ENCODE peak calls at places on chromosome 14, in eight cellular contexts. I is fibroblast of pulmonary artery, O is left lung, Q is stomach, N is uterus, E is bronchial epithelial cell, V is AG09309, K is foreskin fibroblast. J is an unnamed sample.

GRCh38 chr14:52891800-52892199 is 59.0 kb downstream of the FERMT2 start:
- DNase-seq in O (no peak), E (no peak), I (no peak), V (no peak), K (no peak), Q (no peak), N (no peak), J (no peak)

GRCh38 chr14:34604990-34605389 is 25.0 kb downstream of the SNX6 start:
- DNase-seq in K (no peak), N (no peak), I (peak), Q (no peak), V (no peak), O (no peak), E (peak), J (peak)

GRCh38 chr14:26863736-26864135 is 265.9 kb upstream of the NOVA1 start:
- DNase-seq in N (no peak), K (peak), O (no peak), E (peak), Q (no peak), V (no peak), I (peak), J (peak)

GRCh38 chr14:90405101-90405500 is 8.3 kb downstream of the CALM1 start:
- DNase-seq in I (no peak), O (no peak), N (no peak), K (no peak), Q (no peak), E (no peak), V (no peak), J (no peak)

GRCh38 chr14:65462411-65462810 is 49.9 kb downstream of the FUT8 start:
- DNase-seq in E (peak), O (no peak), Q (no peak), N (no peak), V (peak), K (no peak), I (peak), J (peak)

GRCh38 chr14:102899516-102899900 is 23.0 kb upstream of the AMN start:
- DNase-seq in K (no peak), N (no peak), V (no peak), Q (no peak), I (no peak), E (no peak), O (no peak), J (no peak)

GRCh38 chr14:51490205-51490604 is 161.5 kb upstream of the FRMD6 start:
- DNase-seq in O (no peak), V (peak), N (no peak), K (peak), Q (no peak), E (peak), I (no peak), J (peak)

GRCh38 chr14:63493246-63493645 is 49.9 kb downstream of the PPP2R5E start:
- DNase-seq in V (no peak), I (peak), N (no peak), E (peak), Q (no peak), O (no peak), K (peak), J (peak)

GRCh38 chr14:90785876-90786450 is 30.3 kb downstream of the TTC7B start:
- DNase-seq in E (no peak), I (no peak), Q (no peak), K (no peak), N (no peak), O (no peak), V (no peak), J (no peak)

GRCh38 chr14:68771631-68772030 is 21.2 kb downstream of the ZFP36L1 start:
- DNase-seq in O (peak), Q (no peak), K (no peak), I (no peak), V (no peak), N (no peak), E (no peak), J (no peak)

GRCh38 chr14:93059917-93060545 is 55.7 kb downstream of the ITPK1 start:
- DNase-seq in K (no peak), O (peak), E (peak), N (no peak), V (no peak), Q (no peak), I (no peak), J (no peak)

GRCh38 chr14:34536951-34537676 is 2.4 kb downstream of the EAPP start:
- DNase-seq in N (no peak), E (no peak), K (no peak), Q (no peak), I (peak), V (no peak), O (no peak), J (peak)

GRCh38 chr14:69300601-69301221 is 40.8 kb downstream of the GALNT16 start:
- DNase-seq in K (no peak), V (no peak), E (no peak), I (no peak), O (no peak), Q (no peak), N (no peak), J (no peak)

GRCh38 chr14:93033039-93033982 is 82.4 kb downstream of the ITPK1 start:
- DNase-seq in O (no peak), I (no peak), K (no peak), E (peak), N (no peak), V (no peak), Q (no peak), J (no peak)

GRCh38 chr14:105485720-105486332 is 860 bp upstream of the CRIP1 start:
- DNase-seq in Q (no peak), O (no peak), K (no peak), E (no peak), I (no peak), V (no peak), N (no peak), J (no peak)

GRCh38 chr14:70808023-70808401 is 1.3 kb downstream of the MAP3K9 start:
- DNase-seq in E (peak), K (no peak), N (no peak), Q (peak), I (no peak), V (no peak), O (no peak), J (no peak)

GRCh38 chr14:86712176-86712575 is 1182.2 kb downstream of the FLRT2 start:
- DNase-seq in K (no peak), I (peak), Q (no peak), E (no peak), N (no peak), O (no peak), V (no peak), J (no peak)

GRCh38 chr14:33163109-33163508 is 224.4 kb downstream of the NPAS3 start:
- DNase-seq in Q (no peak), N (no peak), E (no peak), I (no peak), K (no peak), V (no peak), O (no peak), J (no peak)

GRCh38 chr14:33165144-33165925 is 226.7 kb downstream of the NPAS3 start:
- DNase-seq in N (no peak), O (no peak), K (no peak), I (peak), V (no peak), E (peak), Q (no peak), J (peak)

DNA sequence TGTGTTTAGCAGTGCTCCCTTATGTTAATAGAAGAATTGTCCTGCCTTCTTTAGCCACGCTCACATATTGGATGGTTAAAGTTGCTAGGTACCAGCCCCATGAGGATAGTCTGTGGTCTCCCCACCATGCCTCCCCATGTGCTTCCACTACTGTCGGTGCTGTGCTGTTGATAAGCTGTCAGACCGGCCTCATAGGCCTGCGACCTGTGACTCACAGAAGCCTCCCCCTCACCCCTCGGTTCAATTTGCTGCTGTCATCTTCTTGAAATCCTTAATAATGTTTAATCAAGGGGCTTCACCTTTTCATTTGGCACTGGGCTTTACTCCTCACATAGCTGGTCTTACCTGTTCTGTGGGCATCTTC is 227.2 kb downstream of the NPAS3 start:
- DNase-seq in E (no peak), I (no peak), V (no peak), K (no peak), N (no peak), O (no peak), Q (no peak), J (no peak)
- H3K4me3 ChIP-seq in E (no peak), I (no peak), V (no peak), K (no peak), N (no peak), O (no peak), Q (no peak), J (no peak)

GRCh38 chr14:101110729-101111619 is 207.5 kb upstream of the RTL1 start:
- DNase-seq in K (no peak), I (no peak), Q (peak), N (no peak), V (no peak), O (peak), E (no peak), J (no peak)

GRCh38 chr14:101111620-101112290 is 208.2 kb upstream of the RTL1 start:
- DNase-seq in E (no peak), K (no peak), Q (peak), N (no peak), O (peak), I (no peak), V (no peak), J (no peak)

GRCh38 chr14:101109981-101110728 is 206.6 kb upstream of the RTL1 start:
- DNase-seq in Q (peak), O (peak), I (no peak), N (no peak), V (no peak), E (no peak), K (no peak), J (no peak)

GRCh38 chr14:101108579-101109346 is 205.2 kb upstream of the RTL1 start:
- DNase-seq in O (no peak), I (no peak), K (no peak), N (no peak), E (no peak), V (no peak), Q (peak), J (no peak)

GRCh38 chr14:101109347-101109638 is 205.8 kb upstream of the RTL1 start:
- DNase-seq in E (no peak), V (no peak), N (no peak), I (no peak), K (no peak), O (no peak), Q (peak), J (no peak)
- H3K4me3 ChIP-seq in E (no peak), V (no peak), N (no peak), I (no peak), K (no peak), O (no peak), Q (no peak), J (no peak)

GRCh38 chr14:56004807-56005579 is 113.2 kb upstream of the PELI2 start:
- DNase-seq in N (peak), I (peak), K (peak), Q (peak), V (peak), O (no peak), E (peak), J (peak)
- H3K4me3 ChIP-seq in N (peak), I (peak), K (peak), Q (peak), V (peak), O (no peak), E (peak), J (peak)

GRCh38 chr14:23181946-23182345 is 1.5 kb downstream of the SLC7A8 start:
- DNase-seq in E (no peak), V (no peak), Q (no peak), I (no peak), N (no peak), O (no peak), K (no peak), J (no peak)
- H3K4me3 ChIP-seq in E (no peak), V (no peak), Q (peak), I (peak), N (peak), O (peak), K (peak), J (no peak)

DNA sequence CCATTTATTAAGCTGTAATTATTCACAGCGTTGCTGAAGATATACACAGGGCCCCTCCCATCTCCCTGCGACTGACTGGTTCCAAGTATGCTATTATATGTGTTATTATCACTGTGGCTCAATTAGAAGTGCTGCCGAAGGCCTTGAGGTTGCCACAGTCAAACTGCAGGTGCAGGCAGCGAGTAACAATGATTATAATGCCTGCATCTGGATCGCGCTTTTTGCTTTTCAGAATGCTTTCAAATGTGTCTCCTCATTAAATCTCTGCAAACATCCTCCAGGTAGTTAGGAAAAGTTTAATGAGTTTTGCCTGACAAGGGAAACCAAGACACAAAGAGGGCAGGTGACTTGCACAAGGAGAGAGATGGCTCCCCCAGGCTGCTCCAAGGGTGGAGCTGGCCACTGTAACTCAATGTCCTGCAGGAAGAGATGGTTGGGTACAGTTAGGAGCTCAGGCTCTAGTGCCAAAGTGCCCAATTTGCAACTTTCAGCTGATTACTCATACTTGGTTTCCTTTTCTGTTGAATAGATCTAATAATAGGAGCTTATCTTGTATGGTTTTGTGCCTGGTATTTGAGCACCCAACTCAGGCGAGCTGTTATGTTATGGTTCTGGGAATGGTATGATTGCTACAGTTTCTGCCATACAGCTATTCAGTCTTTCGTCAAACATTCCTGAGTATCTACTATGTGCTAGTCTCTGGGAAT is 1.7 kb upstream of the SYNE3 start:
- DNase-seq in K (no peak), N (no peak), Q (no peak), O (no peak), V (no peak), I (peak), E (peak), J (peak)
- H3K4me3 ChIP-seq in K (no peak), N (no peak), Q (no peak), O (no peak), V (no peak), I (no peak), E (no peak), J (no peak)

GRCh38 chr14:67577909-67578749 is 21.9 kb downstream of the PIGH start:
- DNase-seq in E (no peak), V (no peak), K (no peak), N (no peak), O (no peak), I (no peak), Q (no peak), J (no peak)
- H3K4me3 ChIP-seq in E (no peak), V (no peak), K (no peak), N (no peak), O (no peak), I (no peak), Q (no peak), J (no peak)

GRCh38 chr14:99284254-99285004 is 12.4 kb upstream of the BCL11B start:
- DNase-seq in O (no peak), Q (no peak), N (no peak), E (no peak), V (no peak), I (no peak), K (no peak), J (no peak)
- H3K4me3 ChIP-seq in O (no peak), Q (no peak), N (no peak), E (no peak), V (no peak), I (no peak), K (no peak), J (no peak)

GRCh38 chr14:74258705-74259035 is 19.4 kb downstream of the VSX2 start:
- DNase-seq in O (no peak), E (no peak), I (no peak), V (no peak), K (no peak), N (no peak), Q (no peak), J (no peak)
- H3K4me3 ChIP-seq in O (peak), E (no peak), I (no peak), V (no peak), K (no peak), N (no peak), Q (peak), J (no peak)

GRCh38 chr14:24943024-24943423 is 106.9 kb downstream of the STXBP6 start:
- DNase-seq in K (peak), I (no peak), Q (no peak), V (peak), O (no peak), N (peak), E (no peak), J (no peak)
- H3K4me3 ChIP-seq in K (no peak), I (no peak), Q (no peak), V (no peak), O (no peak), N (no peak), E (no peak), J (no peak)

J was measured in astrocyte.